ENCODE peak calls at places on chromosomes 7 and 10, in six cellular contexts. J, Z, A, O, V and Q are unnamed samples. For H3K36me3, the result is how much of the 10 kb centered on the place peaks cover.

GRCh38 chr10:71805776-71806705 is 32.7 kb upstream of the VSIR start:
- DNase-seq in O (peak), A (no peak), V (no peak), Z (peak), J (no peak), Q (peak)

GRCh38 chr10:95758351-95759025 is 2.5 kb downstream of the ENTPD1 start:
- DNase-seq in J (no peak), Z (peak), O (no peak), A (no peak), V (no peak), Q (no peak)

GRCh38 chr7:74185636-74186035 is 11.5 kb downstream of the EIF4H start:
- DNase-seq in O (no peak), V (no peak), Z (no peak), A (no peak), J (no peak), Q (no peak)

GRCh38 chr7:125605241-125605640 is 675.6 kb upstream of the POT1 start:
- DNase-seq in A (no peak), Z (no peak), V (no peak), J (no peak), O (no peak), Q (no peak)

GRCh38 chr10:43607199-43607573 is 948 bp downstream of the ZNF485 start:
- DNase-seq in A (no peak), Z (no peak), O (no peak), V (no peak), J (no peak), Q (no peak)

GRCh38 chr7:13061115-13061514 is 373.7 kb downstream of the ARL4A start:
- DNase-seq in O (no peak), Z (no peak), A (no peak), J (no peak), V (no peak), Q (no peak)

GRCh38 chr10:74223755-74224530 is 72.9 kb downstream of the ADK start:
- DNase-seq in A (no peak), Z (no peak), O (no peak), V (no peak), J (no peak), Q (no peak)

GRCh38 chr10:84205049-84205852 is 10.9 kb downstream of the CDHR1 start:
- DNase-seq in O (peak), V (no peak), A (peak), J (peak), Z (peak), Q (peak)

GRCh38 chr10:54124209-54124890 is 676.7 kb downstream of the PCDH15 start:
- DNase-seq in O (no peak), A (no peak), V (no peak), J (no peak), Z (no peak), Q (no peak)

GRCh38 chr7:722847-723246 is 3.7 kb upstream of the DNAAF5 start:
- DNase-seq in Z (no peak), O (no peak), V (no peak), J (no peak), A (no peak), Q (no peak)

GRCh38 chr7:121286186-121286585 is 42.6 kb upstream of the WNT16 start:
- DNase-seq in O (no peak), A (no peak), J (no peak), V (no peak), Z (no peak), Q (no peak)

GRCh38 chr10:16848562-16849154 is 31.4 kb upstream of the RSU1 start:
- DNase-seq in V (no peak), Z (no peak), A (no peak), J (no peak), O (no peak), Q (no peak)

GRCh38 chr10:13352519-13352918 is 4.4 kb upstream of the SEPHS1 start:
- DNase-seq in J (no peak), Z (no peak), V (no peak), O (no peak), A (peak), Q (no peak)

GRCh38 chr7:151085691-151086620 is at the start of gene AGAP3:
- DNase-seq in J (peak), Z (peak), A (peak), O (peak), V (peak), Q (peak)
- TF ChIP-seq EP300 in J (no peak), Z (no peak), A (no peak), O (no peak), V (no peak), Q (no peak)

GRCh38 chr10:67990093-67990492 is 85.0 kb downstream of the HERC4 start:
- DNase-seq in V (no peak), A (no peak), J (no peak), O (no peak), Z (no peak), Q (no peak)
- H3K36me3 ChIP-seq in V (under half), A (under half), J (under half), O (under half), Z (under half), Q (half or more)

GRCh38 chr10:6069101-6069931 is 7.1 kb upstream of the IL2RA start:
- DNase-seq in Z (no peak), V (no peak), J (no peak), O (no peak), A (no peak), Q (no peak)

GRCh38 chr10:6070647-6071046 is 8.5 kb upstream of the IL2RA start:
- DNase-seq in A (no peak), O (no peak), J (no peak), Z (no peak), V (no peak), Q (no peak)

GRCh38 chr10:6068006-6068405 is 5.8 kb upstream of the IL2RA start:
- DNase-seq in V (no peak), A (no peak), Z (no peak), J (no peak), O (no peak), Q (no peak)

GRCh38 chr10:6067457-6067856 is 5.3 kb upstream of the IL2RA start:
- DNase-seq in Z (no peak), O (no peak), V (no peak), J (no peak), A (no peak), Q (no peak)

GRCh38 chr10:6068422-6068821 is 6.3 kb upstream of the IL2RA start:
- DNase-seq in Z (peak), V (no peak), A (no peak), J (no peak), O (peak), Q (peak)
- H3K4me3 ChIP-seq in Z (no peak), V (no peak), A (no peak), J (no peak), O (no peak), Q (no peak)

DNA sequence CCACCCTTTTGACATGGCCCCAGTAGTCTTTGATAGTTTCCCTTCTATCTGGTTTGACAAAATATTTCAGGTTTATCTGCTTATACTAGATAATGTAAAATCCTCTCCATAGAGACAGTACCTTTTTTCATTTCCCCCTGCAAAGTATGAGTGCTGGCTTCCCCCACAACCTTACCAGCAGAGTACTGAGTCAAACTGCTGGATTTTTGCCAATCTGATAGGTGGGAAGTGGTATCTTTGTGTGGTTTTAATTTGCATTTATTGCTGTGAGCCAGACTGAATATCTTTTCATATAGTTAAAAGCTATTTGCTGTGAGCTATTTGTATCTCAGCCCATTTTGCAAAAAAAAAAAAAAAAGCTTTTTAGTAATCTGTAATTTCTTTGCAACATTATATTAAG is 32.1 kb upstream of the HECTD2 start:
- DNase-seq in O (no peak), A (no peak), Z (no peak), V (no peak), J (no peak), Q (no peak)
- TF ChIP-seq EP300 in O (no peak), A (no peak), Z (no peak), V (no peak), J (no peak), Q (no peak)

GRCh38 chr10:11861341-11861740 is 38.2 kb downstream of the PROSER2 start:
- DNase-seq in J (no peak), A (no peak), Z (no peak), V (no peak), O (no peak), Q (no peak)
- H3K36me3 ChIP-seq in J (under half), A (half or more), Z (under half), V (under half), O (under half), Q (under half)

DNA sequence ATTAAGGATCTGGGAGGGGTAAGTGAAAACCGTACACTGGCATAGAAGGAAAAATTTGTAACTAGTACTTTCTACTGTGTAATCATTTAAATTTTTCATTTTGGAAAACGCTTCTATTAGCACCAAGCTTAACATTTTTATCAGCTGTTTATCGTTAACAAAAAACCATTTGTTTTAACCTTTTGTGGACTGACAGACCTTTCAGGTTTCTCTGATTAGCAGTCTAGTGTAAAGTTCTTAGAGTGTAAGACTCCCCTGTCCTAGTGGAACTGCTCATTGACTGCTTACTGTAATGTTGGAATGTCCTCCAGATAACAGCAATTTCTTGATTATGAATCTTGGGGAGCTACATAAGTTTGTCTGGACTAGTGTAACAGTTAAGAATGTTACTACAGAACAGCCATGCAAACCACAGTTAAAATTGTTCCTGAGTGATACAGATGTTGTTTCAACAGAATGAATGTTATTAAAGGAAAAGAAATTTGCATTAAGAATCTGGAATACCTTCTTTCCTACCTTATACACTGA is 2.0 kb downstream of the DBF4 start:
- DNase-seq in Z (no peak), J (no peak), O (no peak), V (no peak), A (no peak), Q (no peak)
- H3K4me3 ChIP-seq in Z (no peak), J (no peak), O (no peak), V (no peak), A (peak), Q (no peak)

GRCh38 chr10:44965104-44965503 is 5.5 kb downstream of the RASSF4 start:
- DNase-seq in A (no peak), J (no peak), O (no peak), Z (no peak), V (no peak), Q (no peak)

GRCh38 chr10:44961931-44962750 is 2.5 kb downstream of the RASSF4 start:
- DNase-seq in A (no peak), O (no peak), Z (no peak), J (no peak), V (no peak), Q (peak)

GRCh38 chr10:44965651-44966097 is 6.1 kb downstream of the RASSF4 start:
- DNase-seq in J (peak), V (no peak), O (no peak), Z (no peak), A (no peak), Q (no peak)

GRCh38 chr10:44962870-44963738 is 3.5 kb downstream of the RASSF4 start:
- DNase-seq in J (no peak), A (peak), O (no peak), Z (peak), V (no peak), Q (peak)

GRCh38 chr10:44963772-44964633 is 4.4 kb downstream of the RASSF4 start:
- DNase-seq in O (peak), J (peak), V (no peak), A (peak), Z (no peak), Q (peak)
- TF ChIP-seq EP300 in O (no peak), J (no peak), V (no peak), A (no peak), Z (no peak), Q (no peak)

GRCh38 chr7:105086850-105087249 is 72.8 kb downstream of the KMT2E start:
- DNase-seq in V (no peak), A (no peak), O (no peak), Z (no peak), J (no peak), Q (no peak)
- H3K36me3 ChIP-seq in V (under half), A (half or more), O (under half), Z (half or more), J (half or more), Q (under half)

GRCh38 chr7:108078156-108078781 is 51.9 kb downstream of the LAMB4 start:
- DNase-seq in J (no peak), A (no peak), O (no peak), V (no peak), Z (no peak), Q (no peak)

GRCh38 chr7:108080094-108080656 is 50.0 kb downstream of the LAMB4 start:
- DNase-seq in O (no peak), J (no peak), V (no peak), A (no peak), Z (no peak), Q (no peak)

GRCh38 chr7:108079291-108080057 is 50.7 kb downstream of the LAMB4 start:
- DNase-seq in Z (peak), J (no peak), A (no peak), O (no peak), V (no peak), Q (no peak)

GRCh38 chr7:108076141-108076540 is 54.0 kb downstream of the LAMB4 start:
- DNase-seq in V (no peak), Z (no peak), A (no peak), J (no peak), O (no peak), Q (no peak)

GRCh38 chr7:108077714-108078113 is 52.4 kb downstream of the LAMB4 start:
- DNase-seq in J (no peak), Z (no peak), V (no peak), A (no peak), O (no peak), Q (no peak)
- H3K4me3 ChIP-seq in J (no peak), Z (no peak), V (no peak), A (no peak), O (no peak), Q (no peak)

GRCh38 chr7:2237109-2237602 is 4.4 kb upstream of the MAD1L1 start:
- DNase-seq in J (no peak), A (no peak), V (no peak), O (peak), Z (peak), Q (peak)
- TF ChIP-seq EP300 in J (no peak), A (no peak), V (no peak), O (no peak), Z (no peak), Q (no peak)